ENCODE peak calls at places on chromosomes 16 and 17, in ten cellular contexts. J, U, C, H, F, G, I, X, Z and Q are unnamed samples.

GRCh38 chr17:22503322-22503899 is 811.1 kb downstream of the KCNJ18 start:
- DNase-seq in J (no peak), U (no peak), C (no peak), H (no peak), F (no peak), G (no peak), I (no peak), X (no peak), Z (no peak), Q (no peak)

GRCh38 chr17:77555741-77556291 is 402.7 kb upstream of the TNRC6C start:
- DNase-seq in J (peak), U (no peak), C (no peak), H (no peak), F (no peak), G (no peak), I (no peak), X (peak), Z (peak), Q (peak)

GRCh38 chr17:56482229-56482628 is 111.3 kb upstream of the NOG start:
- DNase-seq in J (no peak), U (no peak), C (no peak), H (no peak), F (no peak), G (no peak), I (no peak), X (no peak), Z (no peak), Q (no peak)

GRCh38 chr17:40458001-40458791 is 14.9 kb downstream of the IGFBP4 start:
- DNase-seq in J (peak), U (no peak), C (no peak), H (peak), F (no peak), G (no peak), I (no peak), X (peak), Z (peak), Q (no peak)

GRCh38 chr16:17375388-17376304 is 95.1 kb downstream of the XYLT1 start:
- DNase-seq in J (no peak), U (no peak), C (peak), H (no peak), F (peak), G (no peak), I (no peak), X (no peak), Z (peak), Q (no peak)

GRCh38 chr17:72604518-72604917 is 483.7 kb downstream of the SOX9 start:
- DNase-seq in J (no peak), U (no peak), C (no peak), H (no peak), F (no peak), G (no peak), I (no peak), X (no peak), Z (no peak), Q (no peak)

GRCh38 chr16:50304467-50305440 is 38.4 kb downstream of the ADCY7 start:
- DNase-seq in J (no peak), U (no peak), C (no peak), H (no peak), F (no peak), G (no peak), I (no peak), X (no peak), Z (no peak), Q (no peak)

GRCh38 chr16:57258910-57259475 is 13.9 kb downstream of the ARL2BP start:
- DNase-seq in J (no peak), U (no peak), C (no peak), H (no peak), F (no peak), G (no peak), I (no peak), X (no peak), Z (no peak), Q (no peak)

GRCh38 chr16:61195006-61195405 is 841.2 kb downstream of the CDH8 start:
- DNase-seq in J (no peak), U (no peak), C (no peak), H (no peak), F (no peak), G (no peak), I (no peak), X (no peak), Z (no peak), Q (no peak)

GRCh38 chr16:51164167-51164566 is 13.1 kb upstream of the SALL1 start:
- DNase-seq in J (no peak), U (no peak), C (no peak), H (peak), F (no peak), G (no peak), I (no peak), X (no peak), Z (peak), Q (no peak)

GRCh38 chr16:3672571-3673041 is 18.1 kb downstream of the DNASE1 start:
- DNase-seq in J (no peak), U (no peak), C (no peak), H (no peak), F (no peak), G (no peak), I (no peak), X (no peak), Z (no peak), Q (no peak)

GRCh38 chr16:377419-377951 is 4.3 kb downstream of the PGAP6 start:
- DNase-seq in J (no peak), U (no peak), C (no peak), H (no peak), F (no peak), G (no peak), I (no peak), X (no peak), Z (no peak), Q (no peak)

GRCh38 chr17:27846042-27846655 is 45.8 kb upstream of the NOS2 start:
- DNase-seq in J (no peak), U (no peak), C (no peak), H (no peak), F (no peak), G (no peak), I (no peak), X (no peak), Z (no peak), Q (no peak)

GRCh38 chr17:19986941-19987714 is 9.5 kb upstream of the AKAP10 start:
- DNase-seq in J (no peak), U (no peak), C (peak), H (no peak), F (no peak), G (no peak), I (no peak), X (no peak), Z (no peak), Q (no peak)

GRCh38 chr16:12239953-12240485 is 263.5 kb downstream of the SNX29 start:
- DNase-seq in J (peak), U (no peak), C (no peak), H (no peak), F (no peak), G (no peak), I (no peak), X (no peak), Z (no peak), Q (no peak)

GRCh38 chr17:47324224-47325020 is 667 bp downstream of the EFCAB13 start:
- DNase-seq in J (peak), U (no peak), C (peak), H (peak), F (peak), G (no peak), I (peak), X (peak), Z (peak), Q (no peak)

GRCh38 chr16:71396589-71396988 is 38.1 kb downstream of the CALB2 start:
- DNase-seq in J (no peak), U (no peak), C (no peak), H (no peak), F (no peak), G (no peak), I (peak), X (no peak), Z (no peak), Q (no peak)

GRCh38 chr16:88681084-88681680 is 5.1 kb downstream of the SNAI3 start:
- DNase-seq in J (no peak), U (peak), C (peak), H (no peak), F (peak), G (no peak), I (no peak), X (no peak), Z (no peak), Q (no peak)

GRCh38 chr17:4951486-4951885 is 567 bp downstream of the ENO3 start:
- DNase-seq in J (no peak), U (no peak), C (peak), H (no peak), F (no peak), G (no peak), I (no peak), X (no peak), Z (no peak), Q (no peak)

GRCh38 chr16:78748471-78748929 is 649.0 kb downstream of the WWOX start:
- DNase-seq in J (no peak), U (no peak), C (no peak), H (no peak), F (peak), G (no peak), I (no peak), X (peak), Z (no peak), Q (peak)

GRCh38 chr17:8014558-8014850 is 12.1 kb downstream of the GUCY2D start:
- DNase-seq in J (no peak), U (no peak), C (no peak), H (no peak), F (no peak), G (no peak), I (no peak), X (no peak), Z (no peak), Q (no peak)

GRCh38 chr17:44005865-44006580 is 1.6 kb downstream of the NAGS start:
- DNase-seq in J (no peak), U (no peak), C (peak), H (no peak), F (no peak), G (no peak), I (peak), X (no peak), Z (no peak), Q (no peak)

GRCh38 chr16:30953511-30954124 is 3.9 kb upstream of the SETD1A start:
- DNase-seq in J (peak), U (peak), C (peak), H (peak), F (peak), G (peak), I (peak), X (peak), Z (peak), Q (peak)

GRCh38 chr17:14092808-14093207 is 23.5 kb downstream of the COX10 start:
- DNase-seq in J (no peak), U (no peak), C (no peak), H (peak), F (no peak), G (no peak), I (no peak), X (no peak), Z (no peak), Q (no peak)

GRCh38 chr16:89924298-89924924 is 1.3 kb downstream of the TUBB3 start:
- DNase-seq in J (peak), U (peak), C (peak), H (peak), F (peak), G (no peak), I (peak), X (peak), Z (peak), Q (peak)

GRCh38 chr16:70540994-70541393 is 17.4 kb downstream of the SF3B3 start:
- DNase-seq in J (no peak), U (no peak), C (no peak), H (no peak), F (no peak), G (no peak), I (no peak), X (no peak), Z (no peak), Q (no peak)

GRCh38 chr17:45639297-45639849 is 144.7 kb upstream of the CRHR1 start:
- DNase-seq in J (no peak), U (no peak), C (no peak), H (no peak), F (peak), G (no peak), I (no peak), X (no peak), Z (no peak), Q (no peak)

GRCh38 chr17:29115906-29116651 is 64.1 kb downstream of the MYO18A start:
- DNase-seq in J (peak), U (peak), C (peak), H (peak), F (peak), G (no peak), I (peak), X (peak), Z (peak), Q (peak)

GRCh38 chr17:75979705-75980187 is 706 bp downstream of the TEN1 start:
- DNase-seq in J (no peak), U (no peak), C (no peak), H (no peak), F (no peak), G (no peak), I (no peak), X (no peak), Z (no peak), Q (no peak)